ENCODE peak calls at places on chromosomes 3 and 15, in ten cellular contexts. P, J, B, L, W, Q, D, K, U and T are unnamed samples.

GRCh38 chr3:30356901-30357753 is 249.3 kb upstream of the TGFBR2 start:
- DNase-seq in K (no peak), U (no peak), P (no peak), W (peak; percentile 56), L (no peak), B (no peak), D (no peak), J (no peak), Q (peak; percentile 74), T (no peak)

GRCh38 chr3:29080967-29081366 is 199.9 kb upstream of the RBMS3 start:
- DNase-seq in U (no peak), J (no peak), L (no peak), P (no peak), W (no peak), K (no peak), B (no peak), D (no peak), Q (no peak), T (no peak)

GRCh38 chr3:116442331-116443021 is 2.8 kb downstream of the LSAMP start:
- DNase-seq in Q (no peak), W (no peak), J (no peak), U (no peak), L (no peak), D (no peak), B (no peak), K (no peak), P (no peak), T (no peak)

GRCh38 chr15:31261266-31262142 is 65.1 kb upstream of the KLF13 start:
- DNase-seq in U (no peak), L (no peak), P (no peak), B (no peak), Q (no peak), W (no peak), K (peak; percentile 47), J (no peak), D (no peak), T (no peak)

GRCh38 chr3:10912784-10913183 is 79.8 kb upstream of the SLC6A1 start:
- DNase-seq in U (no peak), L (no peak), B (no peak), Q (no peak), D (no peak), K (no peak), J (no peak), P (no peak), W (no peak), T (no peak)

GRCh38 chr15:71278989-71279756 is 163.9 kb downstream of the THSD4 start:
- DNase-seq in P (no peak), B (no peak), U (no peak), Q (peak; percentile 57), L (peak; percentile 73), W (peak; percentile 93), J (peak; percentile 58), D (no peak), K (peak; percentile 68), T (no peak)

GRCh38 chr3:13535905-13536304 is 13.0 kb upstream of the FBLN2 start:
- DNase-seq in K (no peak), Q (no peak), B (no peak), W (no peak), P (no peak), U (no peak), L (no peak), J (no peak), D (no peak), T (no peak)

GRCh38 chr3:152910211-152910610 is 75.3 kb downstream of the P2RY1 start:
- DNase-seq in L (no peak), B (no peak), P (no peak), U (no peak), W (no peak), D (no peak), K (no peak), J (no peak), Q (peak; percentile 26), T (no peak)

GRCh38 chr15:72319985-72320671 is at the start of gene CELF6:
- DNase-seq in L (peak; percentile 74), P (no peak), W (peak; percentile 79), Q (peak; percentile 98), D (peak; percentile 53), B (peak; percentile 76), K (peak; percentile 80), U (peak; percentile 86), J (peak; percentile 88), T (peak; percentile 88)